ENCODE peak calls at places on chromosomes 3 and 15, in seven cellular contexts. S, X, T, F, H, D and K are unnamed samples.

GRCh38 chr3:102530443-102531195 is 95.8 kb downstream of the ZPLD1 start:
- DNase-seq in S (no peak), X (no peak), T (no peak), F (no peak), H (no peak), D (no peak), K (no peak)

GRCh38 chr15:48385031-48385430 is 53.8 kb downstream of the DUT start:
- DNase-seq in S (no peak), X (no peak), T (no peak), F (no peak), H (no peak), D (no peak), K (no peak)

GRCh38 chr3:54427501-54427900 is 305.1 kb downstream of the CACNA2D3 start:
- DNase-seq in S (no peak), X (no peak), T (no peak), F (no peak), H (no peak), D (no peak), K (no peak)

GRCh38 chr15:57554063-57554820 is 37.5 kb upstream of the MYZAP start:
- DNase-seq in S (no peak), X (no peak), T (no peak), F (no peak), H (no peak), D (no peak), K (no peak)

GRCh38 chr3:13141991-13142412 is 68.8 kb upstream of the IQSEC1 start:
- DNase-seq in S (no peak), X (no peak), T (peak; percentile 92), F (peak; percentile 46), H (no peak), D (peak; percentile 68), K (peak; percentile 67)

GRCh38 chr15:39605146-39605545 is 24.3 kb downstream of the THBS1 start:
- DNase-seq in S (no peak), X (no peak), T (no peak), F (no peak), H (no peak), D (no peak), K (no peak)

GRCh38 chr3:158053386-158053785 is 52.8 kb downstream of the SHOX2 start:
- DNase-seq in S (no peak), X (no peak), T (no peak), F (no peak), H (no peak), D (no peak), K (no peak)

GRCh38 chr3:187567741-187568140 is 102.5 kb downstream of the SST start:
- DNase-seq in S (no peak), X (peak; percentile 7), T (peak; percentile 62), F (no peak), H (no peak), D (no peak), K (no peak)

GRCh38 chr3:195031574-195032003 is 239.4 kb downstream of the XXYLT1 start:
- DNase-seq in S (no peak), X (peak; percentile 81), T (no peak), F (no peak), H (no peak), D (no peak), K (no peak)

GRCh38 chr3:184354121-184354728 is 7.2 kb downstream of the CLCN2 start:
- DNase-seq in S (peak; percentile 66), X (peak; percentile 18), T (peak; percentile 73), F (no peak), H (no peak), D (peak; percentile 78), K (no peak)

GRCh38 chr3:55521086-55522060 is 34.3 kb upstream of the WNT5A start:
- DNase-seq in S (peak; percentile 13), X (no peak), T (peak; percentile 28), F (no peak), H (no peak), D (no peak), K (no peak)

GRCh38 chr15:90677807-90678790 is 39.0 kb upstream of the BLM start:
- DNase-seq in S (peak; percentile 25), X (no peak), T (no peak), F (no peak), H (no peak), D (no peak), K (no peak)

GRCh38 chr3:128326051-128326823 is 140.5 kb downstream of the DNAJB8 start:
- DNase-seq in S (no peak), X (no peak), T (no peak), F (peak; percentile 40), H (no peak), D (no peak), K (no peak)

GRCh38 chr15:82184355-82184754 is 78.2 kb downstream of the EFL1 start:
- DNase-seq in S (no peak), X (no peak), T (no peak), F (no peak), H (no peak), D (no peak), K (no peak)

GRCh38 chr3:53566450-53567145 is 72.2 kb downstream of the CACNA1D start:
- DNase-seq in S (no peak), X (no peak), T (no peak), F (no peak), H (no peak), D (no peak), K (no peak)

GRCh38 chr3:98980915-98981596 is 79.6 kb upstream of the DCBLD2 start:
- DNase-seq in S (no peak), X (no peak), T (no peak), F (no peak), H (peak; percentile 79), D (no peak), K (no peak)
- TF ChIP-seq POLR2AphosphoS5 in S (no peak), X (no peak), T (no peak), F (no peak), H (no peak), D (no peak), K (no peak)

DNA sequence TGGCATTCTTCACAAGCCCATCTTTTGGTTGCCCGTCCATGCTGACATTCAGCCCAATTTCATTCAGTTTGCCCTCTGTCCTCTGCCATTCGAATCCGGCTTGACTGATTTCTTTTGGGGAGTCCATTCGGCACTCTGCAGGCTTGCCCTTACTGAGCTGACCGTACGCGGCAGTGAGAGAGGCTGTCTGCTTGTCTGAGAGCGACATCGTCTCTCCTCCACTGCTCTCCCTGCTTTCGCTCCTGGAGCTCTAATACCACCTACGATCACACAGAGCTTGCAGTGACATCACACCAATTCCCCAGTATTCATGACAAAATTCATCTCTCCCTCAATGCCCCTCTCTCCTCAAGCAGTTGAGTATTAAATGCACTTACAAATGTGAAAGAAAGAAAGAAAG is 89.3 kb downstream of the DHX30 start:
- DNase-seq in S (no peak), X (no peak), T (peak; percentile 36), F (no peak), H (no peak), D (no peak), K (no peak)
- H3K4me1 ChIP-seq in S (no peaks in the 10 kb centered on the region), X (no peaks in the 10 kb centered on the region), T (peaks cover 41% of the 10 kb centered on the region), F (peaks cover 15% of the 10 kb centered on the region), H (peaks cover 3% of the 10 kb centered on the region), D (no peaks in the 10 kb centered on the region), K (no peaks in the 10 kb centered on the region)

DNA sequence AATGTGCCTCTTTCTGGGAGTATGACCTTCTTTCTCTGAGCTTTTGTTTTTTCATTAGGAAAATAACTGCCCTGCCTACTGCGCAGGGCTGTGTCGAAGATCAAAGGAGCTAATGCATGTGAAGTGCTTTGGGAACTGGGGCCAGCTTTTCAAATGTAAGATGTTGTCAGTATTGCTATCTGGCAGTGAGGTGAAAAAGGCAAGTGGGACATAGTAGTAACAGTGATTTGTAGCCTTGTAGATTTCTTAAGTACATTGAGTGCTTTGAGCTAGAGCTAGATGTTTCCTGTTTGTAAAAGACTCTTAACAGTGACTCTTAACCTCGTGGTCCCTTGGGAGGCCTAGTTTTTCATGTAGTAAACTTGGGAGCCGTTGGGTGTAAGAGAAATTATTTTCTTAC is 126.5 kb downstream of the ECT2 start:
- DNase-seq in S (no peak), X (no peak), T (peak; percentile 24), F (no peak), H (no peak), D (no peak), K (no peak)
- TF ChIP-seq POLR2AphosphoS5 in S (no peak), X (no peak), T (no peak), F (no peak), H (no peak), D (no peak), K (no peak)

DNA sequence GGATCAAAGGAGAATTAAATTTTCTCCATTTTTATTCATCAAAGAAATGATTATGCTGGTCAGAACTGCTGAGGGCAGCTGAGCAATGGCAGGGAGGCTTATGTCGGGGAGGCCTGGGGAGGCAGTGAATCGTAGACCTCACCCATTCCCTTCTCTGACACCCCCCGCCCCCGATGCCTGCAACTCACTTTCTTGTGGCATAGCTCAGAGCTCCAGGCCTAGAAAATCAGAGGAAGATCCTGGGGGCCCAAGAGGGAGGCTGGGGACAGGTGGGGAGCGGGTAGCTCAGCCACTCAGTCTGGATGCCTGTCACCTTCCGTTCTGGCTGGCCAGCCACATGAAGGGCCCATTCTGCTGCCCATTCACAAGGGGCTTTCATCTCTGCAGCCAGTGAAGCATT is 1.1 kb upstream of the DNAH1 start:
- DNase-seq in S (no peak), X (no peak), T (no peak), F (no peak), H (no peak), D (no peak), K (no peak)
- H3K4me1 ChIP-seq in S (peaks cover 12% of the 10 kb centered on the region), X (peaks cover 26% of the 10 kb centered on the region), T (peaks cover 5% of the 10 kb centered on the region), F (peaks cover 9% of the 10 kb centered on the region), H (peaks cover 55% of the 10 kb centered on the region), D (no peaks in the 10 kb centered on the region), K (peaks cover 55% of the 10 kb centered on the region)

GRCh38 chr3:155554777-155555445 is 190.0 kb downstream of the PLCH1 start:
- DNase-seq in S (no peak), X (peak; percentile 67), T (no peak), F (no peak), H (peak; percentile 39), D (no peak), K (no peak)
- TF ChIP-seq POLR2AphosphoS5 in S (no peak), X (no peak), T (no peak), F (no peak), H (no peak), D (no peak), K (no peak)